ENCODE peak calls at places on chromosomes 3 and 15, in nine cellular contexts. H is mesendoderm, M is IMR-90, V is NT2/D1, W is HepG2, A is MM.1S, O is PC-3, D is mesenchymal stem cell, U is Karpas-422. C is an unnamed sample. For H3K4me1, the result is how much of the 10 kb centered on the place peaks cover.

GRCh38 chr3:32176989-32177701 is 61.3 kb upstream of the CMTM8 start:
- DNase-seq in W (peak), U (peak), O (peak), M (peak), A (peak), V (peak), D (peak), H (peak), C (peak)

GRCh38 chr3:146161725-146162047 is 702 bp upstream of the PLOD2 start:
- DNase-seq in W (peak), A (no peak), D (peak), U (no peak), H (peak), V (no peak), O (peak), M (peak), C (peak)

GRCh38 chr15:89177633-89178306 is 43.6 kb downstream of the RLBP1 start:
- DNase-seq in U (peak), D (peak), V (peak), A (peak), O (peak), W (peak), M (peak), H (peak), C (peak)

GRCh38 chr15:31227954-31228542 is 98.6 kb upstream of the KLF13 start:
- DNase-seq in W (no peak), D (no peak), U (peak), O (no peak), M (no peak), A (peak), V (no peak), H (no peak), C (no peak)

GRCh38 chr3:161474691-161475090 is 21.9 kb upstream of the OTOL1 start:
- DNase-seq in U (no peak), O (no peak), H (no peak), D (no peak), A (no peak), M (no peak), V (no peak), W (no peak), C (no peak)

GRCh38 chr15:85950101-85950500 is 129.6 kb upstream of the AGBL1 start:
- DNase-seq in U (no peak), V (no peak), H (no peak), O (no peak), A (peak), D (no peak), W (no peak), M (no peak), C (no peak)

GRCh38 chr3:197494366-197495058 is 61.3 kb downstream of the BDH1 start:
- DNase-seq in M (no peak), W (peak), H (no peak), V (no peak), D (no peak), A (no peak), U (no peak), O (peak), C (peak)

GRCh38 chr3:194518652-194519051 is 31.9 kb upstream of the ATP13A3 start:
- DNase-seq in O (no peak), V (no peak), U (no peak), D (peak), H (no peak), M (peak), A (no peak), W (no peak), C (peak)

GRCh38 chr15:58650102-58650501 is 99.4 kb downstream of the ADAM10 start:
- DNase-seq in M (no peak), O (no peak), D (no peak), A (no peak), U (no peak), H (no peak), V (no peak), W (no peak), C (no peak)

GRCh38 chr3:40584625-40585189 is 59.9 kb downstream of the ZNF621 start:
- DNase-seq in V (peak), M (peak), O (peak), H (peak), U (peak), W (peak), A (peak), D (peak), C (peak)

GRCh38 chr15:98924311-98925049 is 83.1 kb downstream of the PGPEP1L start:
- DNase-seq in M (no peak), V (no peak), D (no peak), W (no peak), O (no peak), A (no peak), H (no peak), U (no peak), C (no peak)

GRCh38 chr3:30597131-30597768 is 9.2 kb upstream of the TGFBR2 start:
- DNase-seq in H (no peak), M (peak), U (no peak), O (peak), A (no peak), V (no peak), D (peak), W (peak), C (peak)
- H3K9ac ChIP-seq in H (no peak), M (no peak), U (no peak), O (peak), A (no peak), V (no peak), D (peak), W (peak), C (no peak)

GRCh38 chr3:111616417-111617105 is 21.4 kb upstream of the ZBED2 start:
- DNase-seq in D (no peak), O (peak), H (no peak), U (peak), V (no peak), M (peak), A (no peak), W (peak), C (no peak)

GRCh38 chr3:111610189-111610588 is 15.0 kb upstream of the ZBED2 start:
- DNase-seq in U (peak), D (no peak), H (no peak), W (no peak), O (no peak), V (no peak), M (no peak), A (peak), C (peak)

GRCh38 chr3:111610612-111611054 is 15.5 kb upstream of the ZBED2 start:
- DNase-seq in W (no peak), M (no peak), U (no peak), H (no peak), O (no peak), A (no peak), V (no peak), D (no peak), C (no peak)

GRCh38 chr3:111615880-111616279 is 20.7 kb upstream of the ZBED2 start:
- DNase-seq in D (no peak), H (no peak), O (no peak), V (no peak), A (no peak), W (no peak), U (no peak), M (no peak), C (no peak)

GRCh38 chr3:111613294-111613693 is 18.1 kb upstream of the ZBED2 start:
- DNase-seq in U (no peak), V (no peak), M (no peak), D (no peak), O (no peak), W (no peak), A (no peak), H (no peak), C (no peak)
- H3K4me1 ChIP-seq in U (under half), V (under half), M (under half), D (under half), O (under half), W (under half), A (under half), H (under half), C (under half)

GRCh38 chr15:39720081-39720480 is 62.6 kb downstream of the FSIP1 start:
- DNase-seq in D (no peak), W (no peak), U (no peak), A (no peak), V (no peak), H (no peak), M (no peak), O (no peak), C (no peak)

GRCh38 chr15:39721893-39722292 is 60.7 kb downstream of the FSIP1 start:
- DNase-seq in V (no peak), O (no peak), D (no peak), W (no peak), A (no peak), U (no peak), H (no peak), M (no peak), C (no peak)

GRCh38 chr15:39719109-39719508 is 63.5 kb downstream of the FSIP1 start:
- DNase-seq in H (no peak), A (no peak), U (no peak), O (peak), D (no peak), V (no peak), W (no peak), M (no peak), C (no peak)

GRCh38 chr15:39717134-39717533 is 65.5 kb downstream of the FSIP1 start:
- DNase-seq in M (no peak), O (peak), D (no peak), H (no peak), U (no peak), V (no peak), A (no peak), W (peak), C (no peak)

GRCh38 chr15:39720721-39721611 is 61.7 kb downstream of the FSIP1 start:
- DNase-seq in D (peak), U (no peak), W (no peak), A (no peak), H (peak), V (no peak), M (peak), O (peak), C (peak)
- H3K9ac ChIP-seq in D (peak), U (no peak), W (no peak), A (no peak), H (no peak), V (no peak), M (no peak), O (no peak), C (no peak)

DNA sequence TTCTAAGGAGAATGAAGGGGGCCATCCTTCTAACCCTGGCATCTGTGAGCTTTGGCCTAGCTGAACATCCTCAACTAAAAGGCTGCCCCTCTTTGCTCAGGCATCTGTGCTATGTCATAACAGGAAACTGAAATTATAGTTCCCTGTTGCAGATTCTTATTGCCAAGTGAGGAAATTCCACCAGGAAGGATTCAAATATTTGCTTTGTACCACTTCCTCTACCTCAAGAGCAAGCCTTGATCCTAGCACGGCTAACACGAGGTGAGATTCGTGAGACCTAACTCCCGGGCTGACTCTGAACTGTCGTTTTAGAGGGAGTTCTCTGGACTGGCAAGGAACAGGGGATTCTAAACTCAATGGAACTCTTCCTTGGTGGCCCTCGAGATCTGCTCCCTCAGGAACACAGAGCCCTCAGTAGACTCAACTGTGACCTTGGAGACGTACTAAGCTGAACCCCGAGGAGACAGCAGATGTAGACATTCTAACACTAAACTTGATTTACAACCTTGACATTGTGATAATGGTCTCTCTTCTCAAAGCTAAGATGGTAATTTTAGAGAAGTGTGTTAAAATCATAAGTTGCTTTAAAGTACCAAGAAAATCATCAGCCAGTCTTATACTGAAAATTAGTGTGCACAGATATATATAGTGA is 4.2 kb downstream of the SPG21 start:
- DNase-seq in M (peak), D (peak), H (no peak), U (no peak), A (no peak), O (peak), W (peak), V (no peak), C (no peak)
- H3K4me1 ChIP-seq in M (under half), D (under half), H (under half), U (under half), A (under half), O (under half), W (half or more), V (under half), C (under half)

C was measured in astrocyte.